ENCODE peak calls at places on chromosomes 1 and 21, in eight cellular contexts. Y is activated CD4-positive, alpha-beta T cell treated with anti-CD3 and anti-CD28 coated beads for 36 hours; A is AG08395; K is aorta; L is GM12864; O is stimulated activated CD8-positive, alpha-beta memory T cell treated with anti-CD3 and anti-CD28 coated beads, Interleukin-7, amount 100 ng/mL, for 24 hours; R is CD4-positive, alpha-beta memory T cell; Z is HCEC 1CT. Q is an unnamed sample.

GRCh38 chr1:25120286-25120685 is 112.0 kb downstream of the SYF2 start:
- DNase-seq in Y (peak), A (no peak), K (no peak), L (no peak), O (no peak), R (no peak), Z (no peak), Q (no peak)

GRCh38 chr1:11749203-11749689 is 12.7 kb upstream of the C1orf167 start:
- DNase-seq in Y (peak), A (peak), K (no peak), L (no peak), O (no peak), R (peak), Z (peak), Q (peak)

GRCh38 chr1:12480748-12481362 is 137.2 kb downstream of the DHRS3 start:
- DNase-seq in Y (peak), A (peak), K (no peak), L (peak), O (no peak), R (peak), Z (peak), Q (no peak)

GRCh38 chr1:220335668-220336067 is 63.4 kb upstream of the RAB3GAP2 start:
- DNase-seq in Y (no peak), A (no peak), K (no peak), L (no peak), O (no peak), R (no peak), Z (no peak), Q (no peak)

GRCh38 chr21:42153746-42154145 is 65.2 kb upstream of the ABCG1 start:
- DNase-seq in Y (no peak), A (no peak), K (no peak), L (no peak), O (no peak), R (no peak), Z (no peak), Q (no peak)

GRCh38 chr1:172390620-172391491 is 29.6 kb upstream of the C1orf105 start:
- DNase-seq in Y (no peak), A (peak), K (no peak), L (peak), O (no peak), R (no peak), Z (no peak), Q (no peak)

GRCh38 chr1:16727190-16728111 is 12.9 kb upstream of the RNU1-4 start:
- DNase-seq in Y (peak), A (no peak), K (peak), L (peak), O (no peak), R (no peak), Z (no peak), Q (peak)

GRCh38 chr1:114145504-114146160 is 8.0 kb downstream of the SYT6 start:
- DNase-seq in Y (no peak), A (no peak), K (no peak), L (no peak), O (no peak), R (no peak), Z (no peak), Q (no peak)

GRCh38 chr1:114466334-114467014 is 44.5 kb downstream of the TRIM33 start:
- DNase-seq in Y (no peak), A (no peak), K (no peak), L (no peak), O (no peak), R (no peak), Z (no peak), Q (no peak)

GRCh38 chr1:43238991-43239469 is 30.8 kb upstream of the TMEM125 start:
- DNase-seq in Y (no peak), A (no peak), K (no peak), L (no peak), O (no peak), R (no peak), Z (no peak), Q (no peak)

GRCh38 chr1:30001452-30002039 is 721.8 kb downstream of the MATN1 start:
- DNase-seq in Y (no peak), A (no peak), K (no peak), L (no peak), O (no peak), R (no peak), Z (no peak), Q (no peak)

GRCh38 chr1:210882414-210883221 is 251.3 kb downstream of the KCNH1 start:
- DNase-seq in Y (peak), A (peak), K (no peak), L (no peak), O (no peak), R (no peak), Z (peak), Q (no peak)

GRCh38 chr1:231605389-231606100 is 21.0 kb upstream of the DISC1 start:
- DNase-seq in Y (no peak), A (no peak), K (no peak), L (no peak), O (no peak), R (no peak), Z (no peak), Q (no peak)

GRCh38 chr1:13935336-13935735 is 235.3 kb downstream of the PRDM2 start:
- DNase-seq in Y (no peak), A (no peak), K (no peak), L (no peak), O (no peak), R (no peak), Z (no peak), Q (no peak)

GRCh38 chr1:52393174-52393573 is 11.0 kb downstream of the ORC1 start:
- DNase-seq in Y (no peak), A (no peak), K (no peak), L (no peak), O (no peak), R (no peak), Z (peak), Q (no peak)

GRCh38 chr1:117609471-117609911 is 3.6 kb downstream of the TENT5C start:
- DNase-seq in Y (no peak), A (no peak), K (no peak), L (no peak), O (no peak), R (no peak), Z (no peak), Q (no peak)

Q was measured in HuH-7.5.